ENCODE peak calls at places on chromosomes 16 and 17, in four cellular contexts. S, D, T and C are unnamed samples.

GRCh38 chr17:50080096-50080480 is 15.1 kb upstream of the PDK2 start:
- DNase-seq in T (no peak), S (no peak), D (no peak), C (no peak)

GRCh38 chr17:21165922-21166598 is 39.3 kb downstream of the DHRS7B start:
- DNase-seq in S (no peak), T (no peak), D (peak; percentile 80), C (no peak)

GRCh38 chr17:11948791-11949190 is 48.5 kb downstream of the ZNF18 start:
- DNase-seq in S (peak; percentile 28), T (no peak), D (no peak), C (no peak)

GRCh38 chr16:86573215-86573614 is 5.1 kb upstream of the FOXL1 start:
- DNase-seq in T (no peak), D (no peak), S (no peak), C (no peak)

GRCh38 chr17:50676065-50676975 is 31.4 kb downstream of the ANKRD40 start:
- DNase-seq in S (no peak), D (no peak), T (no peak), C (no peak)

GRCh38 chr17:56756536-56756935 is 77.2 kb downstream of the C17orf67 start:
- DNase-seq in S (no peak), D (no peak), T (no peak), C (no peak)

GRCh38 chr17:73247728-73248127 is 14.0 kb downstream of the CPSF4L start:
- DNase-seq in D (no peak), T (no peak), S (no peak), C (no peak)

GRCh38 chr16:31382485-31383161 is 10.5 kb upstream of the ITGAD start:
- DNase-seq in T (peak; percentile 54), S (peak; percentile 42), D (peak; percentile 63), C (no peak)

GRCh38 chr17:74351552-74352210 is 10.0 kb downstream of the BTBD17 start:
- DNase-seq in D (no peak), S (no peak), T (no peak), C (no peak)

GRCh38 chr16:66165879-66166278 is 200.6 kb upstream of the CDH5 start:
- DNase-seq in T (no peak), S (no peak), D (no peak), C (no peak)

GRCh38 chr17:5897320-5897911 is 172.8 kb upstream of the WSCD1 start:
- DNase-seq in S (no peak), T (no peak), D (no peak), C (no peak)

GRCh38 chr17:52157603-52158449 is 688 bp downstream of the CA10 start:
- DNase-seq in S (no peak), D (no peak), T (no peak), C (no peak)

GRCh38 chr16:61149709-61150108 is 886.5 kb downstream of the CDH8 start:
- DNase-seq in S (no peak), T (no peak), D (no peak), C (no peak)

GRCh38 chr17:75490173-75490743 is 25.1 kb downstream of the CASKIN2 start:
- DNase-seq in T (no peak), D (no peak), S (no peak), C (no peak)

GRCh38 chr16:53668869-53669268 is 34.8 kb downstream of the RPGRIP1L start:
- DNase-seq in D (no peak), S (no peak), T (no peak), C (no peak)

GRCh38 chr16:22188595-22189442 is 17.3 kb upstream of the EEF2K start:
- DNase-seq in T (peak; percentile 88), S (peak; percentile 67), D (peak; percentile 43), C (no peak)

GRCh38 chr16:2874584-2875362 is 8.2 kb upstream of the FLYWCH2 start:
- DNase-seq in S (peak; percentile 53), D (peak; percentile 82), T (peak; percentile 79), C (peak; percentile 82)

GRCh38 chr16:10317425-10318001 is 68.3 kb upstream of the ATF7IP2 start:
- DNase-seq in D (no peak), T (no peak), S (no peak), C (no peak)

GRCh38 chr16:4767872-4768548 is 1.0 kb upstream of the ZNF500 start:
- DNase-seq in T (peak; percentile 41), D (no peak), S (peak; percentile 27), C (no peak)

GRCh38 chr16:81478876-81479496 is 34.4 kb downstream of the CMIP start:
- DNase-seq in D (peak; percentile 49), S (peak; percentile 61), T (peak; percentile 89), C (no peak)

GRCh38 chr16:5042574-5043171 is 8.9 kb upstream of the NAGPA start:
- DNase-seq in D (no peak), T (no peak), S (no peak), C (no peak)

GRCh38 chr17:79921411-79922160 is 82.3 kb upstream of the CBX4 start:
- DNase-seq in T (no peak), D (no peak), S (no peak), C (no peak)

GRCh38 chr17:67126983-67127382 is 82.6 kb downstream of the CACNG1 start:
- DNase-seq in T (no peak), S (no peak), D (no peak), C (no peak)

GRCh38 chr17:67491009-67491677 is 114.1 kb downstream of the PITPNC1 start:
- DNase-seq in T (no peak), S (peak; percentile 80), D (peak; percentile 92), C (no peak)

GRCh38 chr16:4831616-4832015 is 15.5 kb downstream of the GLYR1 start:
- DNase-seq in S (no peak), D (no peak), T (no peak), C (no peak)

GRCh38 chr17:29686998-29687397 is 64.3 kb upstream of the CORO6 start:
- DNase-seq in D (no peak), S (no peak), T (no peak), C (no peak)

GRCh38 chr17:17523001-17523713 is 27.0 kb upstream of the RASD1 start:
- DNase-seq in D (no peak), S (no peak), T (no peak), C (no peak)
- TF ChIP-seq CTCF in D (no peak), S (no peak), T (no peak), C (no peak)

GRCh38 chr17:42411321-42411820 is 11.7 kb downstream of the CAVIN1 start:
- DNase-seq in S (no peak), T (no peak), D (no peak), C (no peak)
- TF ChIP-seq CTCF in S (no peak), T (no peak), D (no peak), C (no peak)

DNA sequence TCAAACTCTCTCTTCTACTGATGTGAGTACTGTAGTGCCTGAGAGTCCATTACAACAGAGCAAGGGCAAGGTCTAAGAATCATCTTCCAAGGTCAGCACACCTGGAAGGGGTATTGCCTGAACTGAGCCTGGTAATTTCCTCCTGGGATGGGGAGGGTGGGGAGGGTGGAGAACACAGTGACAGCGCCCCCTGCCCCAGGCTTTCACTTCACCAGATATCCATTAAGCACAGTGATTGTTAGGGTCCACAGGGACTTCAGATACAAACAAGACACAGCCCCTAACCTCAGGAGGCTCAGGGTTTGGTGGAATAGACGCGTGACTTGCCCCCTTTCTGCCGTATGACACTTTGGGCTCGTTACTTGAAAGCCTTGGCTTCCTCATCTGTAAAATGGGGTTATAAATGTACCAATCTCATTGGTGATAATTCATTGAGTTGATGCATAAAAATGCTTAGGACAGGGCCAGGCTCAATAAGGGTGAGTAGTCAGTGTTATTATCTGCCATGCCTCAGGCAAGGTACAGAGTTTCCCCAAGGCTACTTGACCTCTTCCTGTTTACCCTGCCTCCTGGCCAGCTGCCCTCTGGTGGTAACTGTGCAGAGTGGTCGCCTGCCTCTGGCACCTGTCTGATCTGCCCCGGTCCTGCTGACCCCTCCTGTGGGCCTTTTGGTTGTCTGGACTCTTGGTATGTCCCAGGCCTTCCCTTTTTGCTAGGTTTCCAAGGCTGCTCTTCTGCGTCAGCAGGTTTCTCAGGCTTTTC is 13.1 kb upstream of the BRD7 start:
- DNase-seq in T (no peak), D (no peak), S (no peak), C (no peak)
- TF ChIP-seq CTCF in T (peak; percentile 38), D (no peak), S (no peak), C (no peak)

DNA sequence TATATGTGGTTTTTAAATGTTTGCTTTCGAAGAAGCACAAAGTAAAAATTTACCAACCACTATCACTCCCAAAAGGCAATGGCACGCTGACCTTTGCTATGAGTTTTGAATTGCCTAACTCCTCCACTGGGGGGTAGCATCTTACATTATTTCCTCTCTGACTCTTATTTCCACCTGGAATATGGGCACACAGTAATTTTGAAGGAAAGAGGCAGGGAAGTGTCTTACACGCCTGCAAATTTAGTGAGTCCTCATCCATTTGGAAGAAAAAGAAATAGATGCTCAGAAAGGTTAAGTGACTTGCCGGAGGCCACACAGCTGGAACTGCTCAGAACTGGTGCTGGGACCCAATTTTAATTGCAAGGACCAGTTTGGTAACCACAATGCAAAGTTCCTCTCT is 29.9 kb upstream of the IRX6 start:
- DNase-seq in T (no peak), S (no peak), D (no peak), C (no peak)
- TF ChIP-seq CTCF in T (peak; percentile 40), S (no peak), D (no peak), C (peak; percentile 42)

GRCh38 chr16:24562811-24563210 is 23.4 kb downstream of the RBBP6 start:
- DNase-seq in T (no peak), S (no peak), D (no peak), C (no peak)

GRCh38 chr16:24573141-24573540 is 33.8 kb downstream of the RBBP6 start:
- DNase-seq in S (no peak), T (no peak), D (no peak), C (no peak)

GRCh38 chr16:24572069-24572468 is 32.7 kb downstream of the RBBP6 start:
- DNase-seq in D (no peak), T (no peak), S (no peak), C (no peak)

DNA sequence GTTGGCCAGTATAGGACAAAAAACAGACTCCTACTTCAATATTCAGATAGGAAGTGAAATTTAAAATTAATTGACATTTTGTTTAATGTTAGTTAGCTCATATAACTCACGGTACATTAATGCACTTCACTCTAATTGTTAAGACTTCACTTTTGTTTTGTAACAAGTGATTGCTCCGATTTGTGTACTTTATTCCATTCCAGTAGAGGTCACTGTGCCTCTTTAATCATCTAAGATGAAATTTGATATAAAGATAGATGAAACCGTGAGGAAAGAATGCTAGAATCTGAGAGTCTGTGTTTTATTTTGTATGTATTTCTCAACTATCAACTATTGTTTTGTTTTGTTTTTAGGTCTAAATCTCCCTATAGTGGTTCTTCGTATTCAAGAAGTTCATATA is 29.0 kb downstream of the RBBP6 start:
- DNase-seq in D (no peak), S (no peak), T (no peak), C (no peak)
- TF ChIP-seq CTCF in D (peak; percentile 33), S (no peak), T (peak; percentile 67), C (peak; percentile 44)

DNA sequence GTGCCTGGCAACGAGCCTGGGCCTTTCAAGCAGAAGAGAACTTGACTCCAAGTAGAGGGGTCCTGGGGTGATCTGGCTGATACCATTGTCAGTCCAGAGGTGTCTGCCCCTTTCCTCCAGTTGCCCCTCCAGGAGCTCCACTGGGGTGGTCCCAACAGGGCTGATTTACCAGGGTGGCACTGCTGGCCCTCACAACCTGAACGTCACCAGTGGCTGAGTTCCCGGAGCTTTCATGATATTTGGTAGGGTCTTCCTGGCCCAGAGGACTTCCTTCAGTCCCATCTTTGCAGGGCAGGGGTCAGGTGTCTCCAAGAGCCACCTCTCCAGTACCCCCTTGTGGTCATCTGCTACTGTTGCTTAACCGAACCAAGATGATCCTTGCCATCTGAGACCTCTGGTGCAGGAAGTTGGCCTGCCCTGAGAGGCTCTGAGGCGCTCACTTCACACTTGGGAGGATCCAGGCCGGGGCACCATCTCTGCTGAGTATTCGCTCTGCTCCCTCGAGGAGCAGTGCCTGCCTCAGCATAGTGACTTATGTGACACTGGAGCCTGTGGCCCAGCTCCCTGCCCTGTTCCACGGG is 3.5 kb downstream of the LIMD2 start:
- DNase-seq in T (peak; percentile 84), D (no peak), S (no peak), C (no peak)
- TF ChIP-seq CTCF in T (peak; percentile 70), D (peak; percentile 54), S (peak; percentile 16), C (peak; percentile 70)

GRCh38 chr16:75111514-75112280 is 4.9 kb downstream of the LDHD start:
- DNase-seq in S (no peak), D (no peak), T (no peak), C (no peak)
- TF ChIP-seq CTCF in S (no peak), D (peak; percentile 35), T (no peak), C (peak; percentile 5)